ENCODE peak calls at places on chromosome 22, in six cellular contexts. G, B, I, S, O and V are unnamed samples.
A peak's percentile ranks its signal among the peaks of the same experiment; 100 is the strongest.

GRCh38 chr22:24208012-24208749 is 26.9 kb downstream of the SUSD2 start:
- ATAC-seq in I (no peak), G (peak; percentile 82), S (peak; percentile 98), O (peak; percentile 88), B (peak; percentile 87), V (peak; percentile 97)

GRCh38 chr22:21760640-21761039 is 25.0 kb upstream of the YPEL1 start:
- ATAC-seq in G (peak; percentile 53), S (no peak), O (no peak), I (no peak), B (no peak), V (no peak)

GRCh38 chr22:32951081-32951806 is 106.9 kb downstream of the SYN3 start:
- ATAC-seq in G (no peak), O (no peak), B (no peak), I (no peak), S (no peak), V (no peak)

GRCh38 chr22:46003271-46004091 is 26.5 kb upstream of the WNT7B start:
- ATAC-seq in G (no peak), O (no peak), S (no peak), B (no peak), I (no peak), V (no peak)

GRCh38 chr22:40058265-40058664 is 63.5 kb downstream of the FAM83F start:
- ATAC-seq in B (no peak), O (no peak), G (no peak), I (no peak), S (no peak), V (no peak)

GRCh38 chr22:41915035-41915782 is at the start of gene SHISA8:
- ATAC-seq in S (peak; percentile 57), G (peak; percentile 54), I (peak; percentile 64), B (peak; percentile 54), O (peak; percentile 21), V (peak; percentile 58)

GRCh38 chr22:40051322-40051721 is 56.6 kb downstream of the FAM83F start:
- ATAC-seq in B (no peak), G (peak; percentile 21), O (no peak), I (no peak), S (no peak), V (no peak)

GRCh38 chr22:31302021-31302420 is 9.7 kb upstream of the PIK3IP1 start:
- ATAC-seq in B (no peak), O (no peak), S (no peak), G (no peak), I (no peak), V (no peak)

GRCh38 chr22:30408388-30409101 is 11.7 kb downstream of the SEC14L2 start:
- ATAC-seq in G (peak; percentile 88), I (no peak), S (no peak), O (no peak), B (peak; percentile 97), V (peak; percentile 48)

GRCh38 chr22:32579533-32580220 is 105.1 kb downstream of the FBXO7 start:
- ATAC-seq in B (no peak), O (peak; percentile 85), S (no peak), G (peak; percentile 82), I (no peak), V (peak; percentile 28)

GRCh38 chr22:41779889-41780505 is 20.5 kb upstream of the CCDC134 start:
- ATAC-seq in I (no peak), B (no peak), G (no peak), S (no peak), O (no peak), V (no peak)

GRCh38 chr22:39299829-39300178 is 19.6 kb downstream of the RPL3 start:
- ATAC-seq in B (peak; percentile 17), S (no peak), O (peak; percentile 1), I (no peak), G (no peak), V (peak; percentile 35)

GRCh38 chr22:43996170-43996980 is 27.7 kb upstream of the PARVB start:
- ATAC-seq in G (no peak), S (no peak), B (no peak), I (peak; percentile 85), O (no peak), V (no peak)

GRCh38 chr22:36922097-36922608 is 8.7 kb downstream of the CSF2RB start:
- ATAC-seq in I (no peak), S (no peak), G (no peak), B (no peak), O (peak; percentile 57), V (peak; percentile 19)

GRCh38 chr22:31646186-31647019 is 15.6 kb downstream of the PISD start:
- ATAC-seq in G (peak; percentile 69), B (peak; percentile 90), O (peak; percentile 60), S (peak; percentile 50), I (peak; percentile 51), V (no peak)

GRCh38 chr22:24467340-24467739 is 27.8 kb upstream of the UPB1 start:
- ATAC-seq in O (no peak), I (no peak), S (no peak), B (no peak), G (no peak), V (no peak)

GRCh38 chr22:29833392-29833949 is 4.6 kb downstream of the ASCC2 start:
- ATAC-seq in I (no peak), O (no peak), S (no peak), B (no peak), G (no peak), V (no peak)

GRCh38 chr22:42752230-42752746 is 31.6 kb upstream of the A4GALT start:
- ATAC-seq in S (no peak), G (no peak), I (no peak), B (no peak), O (peak; percentile 19), V (no peak)

GRCh38 chr22:27139935-27140493 is 482.6 kb downstream of the MIAT start:
- ATAC-seq in O (no peak), S (no peak), I (no peak), G (peak; percentile 74), B (no peak), V (peak; percentile 50)

GRCh38 chr22:48262596-48263430 is 1500.4 kb downstream of the TBC1D22A start:
- ATAC-seq in B (no peak), O (no peak), I (no peak), S (no peak), G (no peak), V (no peak)

GRCh38 chr22:48263791-48264351 is 1501.4 kb downstream of the TBC1D22A start:
- ATAC-seq in S (no peak), B (no peak), G (no peak), O (no peak), I (no peak), V (no peak)

GRCh38 chr22:48263431-48263765 is 1500.9 kb downstream of the TBC1D22A start:
- ATAC-seq in G (no peak), S (no peak), I (no peak), O (no peak), B (no peak), V (no peak)

GRCh38 chr22:48264586-48264985 is 1502.1 kb downstream of the TBC1D22A start:
- ATAC-seq in G (no peak), O (no peak), I (no peak), B (no peak), S (no peak), V (no peak)

GRCh38 chr22:48265000-48265625 is 1502.7 kb downstream of the TBC1D22A start:
- ATAC-seq in O (no peak), G (no peak), I (no peak), B (no peak), S (no peak), V (no peak)
- H3K9me3 ChIP-seq in O (peaks cover 5% of the 10 kb centered on the region), G (peaks cover 66% of the 10 kb centered on the region), I (no peaks in the 10 kb centered on the region), B (no peaks in the 10 kb centered on the region), S (no peaks in the 10 kb centered on the region), V (no peaks in the 10 kb centered on the region)

GRCh38 chr22:35630387-35630793 is 13.3 kb upstream of the MB start:
- ATAC-seq in G (peak; percentile 5), O (peak; percentile 15), S (no peak), B (no peak), I (no peak), V (no peak)
- H3K9me3 ChIP-seq in G (no peaks in the 10 kb centered on the region), O (no peaks in the 10 kb centered on the region), S (no peaks in the 10 kb centered on the region), B (no peaks in the 10 kb centered on the region), I (no peaks in the 10 kb centered on the region), V (no peaks in the 10 kb centered on the region)

GRCh38 chr22:47374273-47374771 is 611.9 kb downstream of the TBC1D22A start:
- ATAC-seq in I (no peak), B (no peak), G (no peak), O (no peak), S (no peak), V (no peak)
- H3K9me3 ChIP-seq in I (no peaks in the 10 kb centered on the region), B (no peaks in the 10 kb centered on the region), G (peaks cover 5% of the 10 kb centered on the region), O (no peaks in the 10 kb centered on the region), S (no peaks in the 10 kb centered on the region), V (no peaks in the 10 kb centered on the region)

DNA sequence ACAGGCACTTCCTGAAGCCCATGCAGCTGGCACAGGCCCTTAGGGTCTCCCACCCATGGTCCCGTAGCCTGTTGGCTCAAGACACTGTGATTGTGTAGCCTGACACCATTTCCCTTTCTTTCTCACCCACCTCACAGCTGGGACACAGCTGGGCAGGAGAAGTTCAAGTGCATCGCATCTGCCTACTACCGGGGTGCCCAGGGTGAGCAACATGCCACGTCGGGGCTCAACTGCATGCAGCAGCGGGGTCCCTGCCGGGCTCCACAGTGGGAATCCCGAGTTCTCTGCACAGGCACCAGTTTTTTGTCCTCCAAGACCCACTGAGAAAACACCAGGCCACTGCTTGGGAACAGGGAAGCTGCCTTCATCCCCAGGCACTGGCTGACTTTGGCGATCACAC is 10.6 kb downstream of the RAB36 start:
- ATAC-seq in O (no peak), I (no peak), S (no peak), B (no peak), G (no peak), V (no peak)
- H3K9me3 ChIP-seq in O (no peaks in the 10 kb centered on the region), I (no peaks in the 10 kb centered on the region), S (no peaks in the 10 kb centered on the region), B (no peaks in the 10 kb centered on the region), G (no peaks in the 10 kb centered on the region), V (no peaks in the 10 kb centered on the region)

DNA sequence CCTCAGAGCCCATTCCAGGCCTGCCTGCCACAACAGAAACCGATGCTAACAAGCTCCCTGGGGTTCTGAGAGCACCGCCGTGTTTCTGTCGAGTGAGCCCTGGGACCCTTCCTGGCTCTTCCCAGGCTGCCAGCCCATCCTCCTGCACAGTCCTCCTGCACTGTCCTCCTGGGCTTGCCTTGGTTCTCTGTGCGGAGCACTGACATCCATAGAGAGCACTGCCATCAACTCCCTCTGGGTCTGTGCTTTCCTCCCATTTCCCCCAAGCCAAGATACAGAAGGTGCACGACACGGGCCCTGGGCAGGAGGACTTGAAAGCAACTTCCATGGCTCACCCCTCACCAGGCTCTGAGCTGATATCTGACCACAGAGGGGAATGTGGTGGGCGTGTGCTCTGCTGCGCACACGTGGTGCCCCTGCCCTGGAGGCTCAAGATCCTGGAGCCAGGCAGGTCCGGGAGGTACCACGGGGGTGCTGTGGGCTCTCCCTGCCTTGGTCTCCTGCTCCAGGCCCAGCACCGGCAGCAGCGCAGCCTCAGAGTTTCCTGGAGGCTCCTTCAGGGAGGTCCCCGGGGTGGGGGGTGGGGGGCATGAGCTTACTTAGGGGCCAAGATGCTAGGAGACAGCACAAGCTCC is 304.2 kb downstream of the BRD1 start:
- ATAC-seq in O (no peak), I (no peak), B (no peak), S (no peak), G (no peak), V (no peak)
- H3K9me3 ChIP-seq in O (no peaks in the 10 kb centered on the region), I (no peaks in the 10 kb centered on the region), B (no peaks in the 10 kb centered on the region), S (no peaks in the 10 kb centered on the region), G (peaks cover 51% of the 10 kb centered on the region), V (no peaks in the 10 kb centered on the region)